ENCODE peak calls at places on chromosome 16, in six cellular contexts. K, R, X, G, M and P are unnamed samples.

GRCh38 chr16:21101631-21102420 is 48.8 kb downstream of the DNAH3 start:
- DNase-seq in K (no peak), R (peak), X (peak), G (no peak), M (peak), P (no peak)

GRCh38 chr16:86676216-86676800 is 98.0 kb downstream of the FOXL1 start:
- DNase-seq in K (no peak), R (no peak), X (peak), G (no peak), M (no peak), P (peak)

GRCh38 chr16:73054732-73055481 is 7.0 kb upstream of the ZFHX3 start:
- DNase-seq in K (no peak), R (no peak), X (no peak), G (no peak), M (no peak), P (peak)

GRCh38 chr16:28317040-28317880 is 24.9 kb downstream of the SBK1 start:
- DNase-seq in K (peak), R (peak), X (peak), G (peak), M (peak), P (no peak)

GRCh38 chr16:48384305-48384981 is 770 bp downstream of the SIAH1 start:
- DNase-seq in K (peak), R (peak), X (peak), G (no peak), M (peak), P (no peak)

GRCh38 chr16:73092236-73092781 is 44.4 kb upstream of the ZFHX3 start:
- DNase-seq in K (no peak), R (no peak), X (peak), G (no peak), M (no peak), P (no peak)

GRCh38 chr16:10599626-10600025 is 19.2 kb upstream of the EMP2 start:
- DNase-seq in K (no peak), R (no peak), X (no peak), G (no peak), M (no peak), P (no peak)

GRCh38 chr16:88500255-88500661 is 47.2 kb downstream of the ZFPM1 start:
- DNase-seq in K (no peak), R (no peak), X (no peak), G (no peak), M (peak), P (no peak)

GRCh38 chr16:25257956-25258855 is 561 bp upstream of the ZKSCAN2 start:
- DNase-seq in K (peak), R (peak), X (peak), G (peak), M (peak), P (peak)